ENCODE peak calls at places on chromosome 3, in six cellular contexts. One of them, this sample, is unnamed.

GRCh38 chr3:64539451-64540196 is 148.2 kb downstream of the ADAMTS9 start:
- DNase-seq in naive thymus-derived CD4-positive, alpha-beta T cell: no peak
- DNase-seq in heart right ventricle: no peak
- DNase-seq in lung: no peak
- DNase-seq in A549: no peak
- DNase-seq in dorsolateral prefrontal cortex: no peak
- DNase-seq in this sample: no peak

GRCh38 chr3:98991393-98991792 is 89.9 kb upstream of the DCBLD2 start:
- DNase-seq in naive thymus-derived CD4-positive, alpha-beta T cell: no peak
- DNase-seq in heart right ventricle: no peak
- DNase-seq in lung: no peak
- DNase-seq in A549: no peak
- DNase-seq in dorsolateral prefrontal cortex: no peak
- DNase-seq in this sample: no peak

GRCh38 chr3:119557192-119557873 is 2.1 kb downstream of the CD80 start:
- DNase-seq in naive thymus-derived CD4-positive, alpha-beta T cell: no peak
- DNase-seq in heart right ventricle: no peak
- DNase-seq in lung: no peak
- DNase-seq in A549: no peak
- DNase-seq in dorsolateral prefrontal cortex: no peak
- DNase-seq in this sample: no peak

GRCh38 chr3:5078151-5078550 is 43.9 kb upstream of the ARL8B start:
- DNase-seq in naive thymus-derived CD4-positive, alpha-beta T cell: no peak
- DNase-seq in heart right ventricle: no peak
- DNase-seq in lung: no peak
- DNase-seq in A549: peak; percentile 52
- DNase-seq in dorsolateral prefrontal cortex: no peak
- DNase-seq in this sample: no peak

GRCh38 chr3:71753716-71754609 is at the start of gene GPR27:
- DNase-seq in naive thymus-derived CD4-positive, alpha-beta T cell: no peak
- DNase-seq in heart right ventricle: peak; percentile 20
- DNase-seq in lung: no peak
- DNase-seq in A549: peak; percentile 59
- DNase-seq in dorsolateral prefrontal cortex: no peak
- DNase-seq in this sample: peak; percentile 27

GRCh38 chr3:142489572-142490323 is 41.9 kb upstream of the XRN1 start:
- DNase-seq in naive thymus-derived CD4-positive, alpha-beta T cell: no peak
- DNase-seq in heart right ventricle: no peak
- DNase-seq in lung: no peak
- DNase-seq in A549: peak; percentile 46
- DNase-seq in dorsolateral prefrontal cortex: no peak
- DNase-seq in this sample: no peak

GRCh38 chr3:142210608-142211007 is 14.8 kb downstream of the GK5 start:
- DNase-seq in naive thymus-derived CD4-positive, alpha-beta T cell: no peak
- DNase-seq in heart right ventricle: no peak
- DNase-seq in lung: no peak
- DNase-seq in A549: no peak
- DNase-seq in dorsolateral prefrontal cortex: no peak
- DNase-seq in this sample: no peak

GRCh38 chr3:177050466-177051237 is 146.6 kb downstream of the TBL1XR1 start:
- DNase-seq in naive thymus-derived CD4-positive, alpha-beta T cell: peak; percentile 47
- DNase-seq in heart right ventricle: no peak
- DNase-seq in lung: no peak
- DNase-seq in A549: peak; percentile 45
- DNase-seq in dorsolateral prefrontal cortex: no peak
- DNase-seq in this sample: no peak

GRCh38 chr3:185460719-185461350 is 38.0 kb downstream of the TMEM41A start:
- DNase-seq in naive thymus-derived CD4-positive, alpha-beta T cell: no peak
- DNase-seq in heart right ventricle: no peak
- DNase-seq in lung: no peak
- DNase-seq in A549: peak; percentile 26
- DNase-seq in dorsolateral prefrontal cortex: no peak
- DNase-seq in this sample: no peak

GRCh38 chr3:185900228-185900627 is 37.6 kb downstream of the TRA2B start:
- DNase-seq in naive thymus-derived CD4-positive, alpha-beta T cell: no peak
- DNase-seq in heart right ventricle: no peak
- DNase-seq in lung: no peak
- DNase-seq in A549: peak; percentile 68
- DNase-seq in dorsolateral prefrontal cortex: peak; percentile 52
- DNase-seq in this sample: no peak

GRCh38 chr3:127556565-127556964 is 34.0 kb downstream of the TPRA1 start:
- DNase-seq in naive thymus-derived CD4-positive, alpha-beta T cell: no peak
- DNase-seq in heart right ventricle: no peak
- DNase-seq in lung: no peak
- DNase-seq in A549: no peak
- DNase-seq in dorsolateral prefrontal cortex: no peak
- DNase-seq in this sample: no peak

GRCh38 chr3:197736010-197736490 is 654 bp downstream of the RUBCN start:
- DNase-seq in naive thymus-derived CD4-positive, alpha-beta T cell: peak; percentile 28
- DNase-seq in heart right ventricle: no peak
- DNase-seq in lung: no peak
- DNase-seq in A549: no peak
- DNase-seq in dorsolateral prefrontal cortex: no peak
- DNase-seq in this sample: no peak

GRCh38 chr3:16253601-16254000 is 11.1 kb downstream of the DPH3 start:
- DNase-seq in naive thymus-derived CD4-positive, alpha-beta T cell: no peak
- DNase-seq in heart right ventricle: peak; percentile 44
- DNase-seq in lung: peak; percentile 69
- DNase-seq in A549: no peak
- DNase-seq in dorsolateral prefrontal cortex: peak; percentile 76
- DNase-seq in this sample: peak; percentile 27

GRCh38 chr3:46706771-46707582 is 5.8 kb downstream of the TMIE start:
- DNase-seq in naive thymus-derived CD4-positive, alpha-beta T cell: no peak
- DNase-seq in heart right ventricle: no peak
- DNase-seq in lung: no peak
- DNase-seq in A549: no peak
- DNase-seq in dorsolateral prefrontal cortex: peak; percentile 37
- DNase-seq in this sample: no peak

GRCh38 chr3:133294253-133294652 is 105.6 kb upstream of the BFSP2 start:
- DNase-seq in naive thymus-derived CD4-positive, alpha-beta T cell: no peak
- DNase-seq in heart right ventricle: no peak
- DNase-seq in lung: no peak
- DNase-seq in A549: no peak
- DNase-seq in dorsolateral prefrontal cortex: no peak
- DNase-seq in this sample: no peak

GRCh38 chr3:58175429-58176184 is 35.2 kb downstream of the DNASE1L3 start:
- DNase-seq in naive thymus-derived CD4-positive, alpha-beta T cell: no peak
- DNase-seq in heart right ventricle: no peak
- DNase-seq in lung: no peak
- DNase-seq in A549: peak; percentile 65
- DNase-seq in dorsolateral prefrontal cortex: no peak
- DNase-seq in this sample: no peak

GRCh38 chr3:103629391-103629790 is 1194.6 kb downstream of the ZPLD1 start:
- DNase-seq in naive thymus-derived CD4-positive, alpha-beta T cell: no peak
- DNase-seq in heart right ventricle: no peak
- DNase-seq in lung: no peak
- DNase-seq in A549: no peak
- DNase-seq in dorsolateral prefrontal cortex: no peak
- DNase-seq in this sample: no peak

GRCh38 chr3:128073807-128074206 is 21.6 kb downstream of the SEC61A1 start:
- DNase-seq in naive thymus-derived CD4-positive, alpha-beta T cell: no peak
- DNase-seq in heart right ventricle: no peak
- DNase-seq in lung: no peak
- DNase-seq in A549: no peak
- DNase-seq in dorsolateral prefrontal cortex: no peak
- DNase-seq in this sample: no peak

GRCh38 chr3:10744098-10744465 is 71.9 kb upstream of the SLC6A11 start:
- DNase-seq in naive thymus-derived CD4-positive, alpha-beta T cell: no peak
- DNase-seq in heart right ventricle: no peak
- DNase-seq in lung: no peak
- DNase-seq in A549: peak; percentile 26
- DNase-seq in dorsolateral prefrontal cortex: peak; percentile 66
- DNase-seq in this sample: no peak

GRCh38 chr3:40780801-40781406 is 256.1 kb downstream of the ZNF621 start:
- DNase-seq in naive thymus-derived CD4-positive, alpha-beta T cell: no peak
- DNase-seq in heart right ventricle: peak; percentile 61
- DNase-seq in lung: no peak
- DNase-seq in A549: no peak
- DNase-seq in dorsolateral prefrontal cortex: peak; percentile 46
- DNase-seq in this sample: no peak

GRCh38 chr3:47404955-47405790 is 24.4 kb downstream of the PTPN23 start:
- DNase-seq in naive thymus-derived CD4-positive, alpha-beta T cell: no peak
- DNase-seq in heart right ventricle: peak; percentile 53
- DNase-seq in lung: no peak
- DNase-seq in A549: no peak
- DNase-seq in dorsolateral prefrontal cortex: no peak
- DNase-seq in this sample: no peak

GRCh38 chr3:189324538-189325138 is 152.9 kb downstream of the TPRG1 start:
- DNase-seq in naive thymus-derived CD4-positive, alpha-beta T cell: peak; percentile 95
- DNase-seq in heart right ventricle: no peak
- DNase-seq in lung: peak; percentile 76
- DNase-seq in A549: peak; percentile 98
- DNase-seq in dorsolateral prefrontal cortex: no peak
- DNase-seq in this sample: no peak
- H3K27ac ChIP-seq in naive thymus-derived CD4-positive, alpha-beta T cell: peak overlapping the region; percentile 51
- H3K27ac ChIP-seq in heart right ventricle: no peak overlapping the region
- H3K27ac ChIP-seq in lung: peak overlapping the region; percentile 47
- H3K27ac ChIP-seq in A549: peak overlapping the region; percentile 76
- H3K27ac ChIP-seq in dorsolateral prefrontal cortex: no peak overlapping the region
- H3K27ac ChIP-seq in this sample: no peak overlapping the region

DNA sequence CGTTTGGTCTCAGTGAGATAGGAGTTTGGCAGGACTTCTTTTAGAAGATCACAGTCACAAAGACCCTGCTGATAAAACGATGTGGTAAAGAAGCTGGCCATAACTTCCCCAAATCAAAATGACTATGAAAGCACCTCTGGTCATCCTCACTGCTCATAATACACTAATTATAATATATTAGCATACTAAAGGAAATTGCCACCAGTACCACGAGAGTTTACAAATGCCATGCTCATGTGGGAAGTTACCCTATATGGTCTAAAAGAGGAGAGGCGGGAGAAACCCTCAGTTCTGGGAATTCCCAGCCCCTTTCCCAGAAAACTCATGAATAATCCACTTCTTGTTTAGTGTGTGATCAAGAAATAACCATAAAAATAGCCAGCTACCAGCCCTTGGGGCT is 115.7 kb upstream of the IGSF10 start:
- DNase-seq in naive thymus-derived CD4-positive, alpha-beta T cell: no peak
- DNase-seq in heart right ventricle: no peak
- DNase-seq in lung: no peak
- DNase-seq in A549: no peak
- DNase-seq in dorsolateral prefrontal cortex: no peak
- DNase-seq in this sample: no peak
- H3K27ac ChIP-seq in naive thymus-derived CD4-positive, alpha-beta T cell: no peak overlapping the region
- H3K27ac ChIP-seq in heart right ventricle: no peak overlapping the region
- H3K27ac ChIP-seq in lung: no peak overlapping the region
- H3K27ac ChIP-seq in A549: no peak overlapping the region
- H3K27ac ChIP-seq in dorsolateral prefrontal cortex: no peak overlapping the region
- H3K27ac ChIP-seq in this sample: no peak overlapping the region

GRCh38 chr3:160574636-160575035 is 9.3 kb upstream of the KPNA4 start:
- DNase-seq in naive thymus-derived CD4-positive, alpha-beta T cell: no peak
- DNase-seq in heart right ventricle: no peak
- DNase-seq in lung: no peak
- DNase-seq in A549: no peak
- DNase-seq in dorsolateral prefrontal cortex: no peak
- DNase-seq in this sample: no peak

GRCh38 chr3:160576621-160577020 is 11.2 kb upstream of the KPNA4 start:
- DNase-seq in naive thymus-derived CD4-positive, alpha-beta T cell: no peak
- DNase-seq in heart right ventricle: no peak
- DNase-seq in lung: no peak
- DNase-seq in A549: no peak
- DNase-seq in dorsolateral prefrontal cortex: no peak
- DNase-seq in this sample: no peak

GRCh38 chr3:160575589-160575988 is 10.2 kb upstream of the KPNA4 start:
- DNase-seq in naive thymus-derived CD4-positive, alpha-beta T cell: no peak
- DNase-seq in heart right ventricle: no peak
- DNase-seq in lung: no peak
- DNase-seq in A549: no peak
- DNase-seq in dorsolateral prefrontal cortex: no peak
- DNase-seq in this sample: no peak

GRCh38 chr3:160577093-160577492 is 11.7 kb upstream of the KPNA4 start:
- DNase-seq in naive thymus-derived CD4-positive, alpha-beta T cell: no peak
- DNase-seq in heart right ventricle: no peak
- DNase-seq in lung: no peak
- DNase-seq in A549: no peak
- DNase-seq in dorsolateral prefrontal cortex: no peak
- DNase-seq in this sample: no peak

DNA sequence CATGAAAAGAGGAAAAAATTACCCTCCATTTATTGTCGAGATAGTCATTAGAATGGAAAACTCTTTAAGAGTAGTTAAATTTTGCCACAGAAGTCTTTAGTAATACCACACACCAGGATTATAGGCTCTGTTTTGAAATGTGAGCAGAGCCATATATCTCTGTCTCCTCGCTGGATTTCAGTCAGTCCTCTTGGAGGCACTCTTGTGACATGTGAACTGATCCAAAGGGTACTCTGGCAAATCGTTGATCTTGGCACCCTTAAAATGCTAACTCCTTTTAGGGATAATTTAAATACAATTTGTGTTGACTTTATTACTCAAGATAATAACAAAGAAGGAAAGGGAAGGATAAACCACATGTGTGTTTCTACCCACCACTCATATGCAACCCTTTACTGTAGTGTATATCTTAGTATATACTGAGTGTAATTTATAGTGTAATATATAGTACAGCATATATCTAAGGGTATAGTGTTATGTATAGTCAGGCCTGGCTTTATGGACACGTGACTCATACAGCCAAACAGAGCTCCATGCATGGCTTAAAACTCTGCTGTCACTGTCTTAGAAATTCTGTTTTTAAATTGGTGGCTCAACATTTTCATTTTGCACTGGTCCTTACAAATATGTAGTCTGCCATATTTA is 12.3 kb upstream of the KPNA4 start:
- DNase-seq in naive thymus-derived CD4-positive, alpha-beta T cell: no peak
- DNase-seq in heart right ventricle: no peak
- DNase-seq in lung: no peak
- DNase-seq in A549: peak; percentile 39
- DNase-seq in dorsolateral prefrontal cortex: no peak
- DNase-seq in this sample: no peak
- H3K27ac ChIP-seq in naive thymus-derived CD4-positive, alpha-beta T cell: no peak overlapping the region
- H3K27ac ChIP-seq in heart right ventricle: no peak overlapping the region
- H3K27ac ChIP-seq in lung: no peak overlapping the region
- H3K27ac ChIP-seq in A549: no peak overlapping the region
- H3K27ac ChIP-seq in dorsolateral prefrontal cortex: no peak overlapping the region
- H3K27ac ChIP-seq in this sample: no peak overlapping the region

GRCh38 chr3:106343841-106344240 is 475.0 kb upstream of the CBLB start:
- DNase-seq in naive thymus-derived CD4-positive, alpha-beta T cell: no peak
- DNase-seq in heart right ventricle: no peak
- DNase-seq in lung: no peak
- DNase-seq in A549: no peak
- DNase-seq in dorsolateral prefrontal cortex: no peak
- DNase-seq in this sample: no peak
- H3K27ac ChIP-seq in naive thymus-derived CD4-positive, alpha-beta T cell: no peak overlapping the region
- H3K27ac ChIP-seq in heart right ventricle: no peak overlapping the region
- H3K27ac ChIP-seq in lung: no peak overlapping the region
- H3K27ac ChIP-seq in A549: no peak overlapping the region
- H3K27ac ChIP-seq in dorsolateral prefrontal cortex: no peak overlapping the region
- H3K27ac ChIP-seq in this sample: no peak overlapping the region

This sample was measured in caudate nucleus.